ENCODE peak calls at places on chromosomes 4 and X, in ten cellular contexts. T is lung, I is NCI-H1417, D is Peyer's patch, C is retina, U is esophagus squamous epithelium, Q is choroid plexus epithelial cell, J is GM19239, M is upper lobe of right lung, V is AG20443. E is an unnamed sample.

GRCh38 chrX:67684136-67684535 is 140.3 kb downstream of the AR start:
- DNase-seq in V (no peak), I (no peak), D (no peak), Q (no peak), U (no peak), J (no peak), C (no peak), T (no peak), M (no peak), E (no peak)

GRCh38 chrX:20742106-20742505 is 475.4 kb upstream of the RPS6KA3 start:
- DNase-seq in U (no peak), M (no peak), T (no peak), I (no peak), D (no peak), Q (no peak), V (peak; percentile 40), J (no peak), C (no peak), E (no peak)

GRCh38 chr4:2898001-2898400 is 54.4 kb downstream of the ADD1 start:
- DNase-seq in Q (no peak), V (no peak), J (no peak), C (no peak), M (no peak), T (no peak), U (no peak), I (no peak), D (no peak), E (no peak)

GRCh38 chrX:17559728-17560379 is 177.4 kb upstream of the SCML1 start:
- DNase-seq in J (no peak), C (no peak), Q (peak; percentile 89), D (no peak), T (no peak), U (no peak), M (no peak), I (no peak), V (peak; percentile 66), E (no peak)

GRCh38 chrX:113260474-113260873 is 419.8 kb upstream of the AMOT start:
- DNase-seq in M (no peak), Q (no peak), U (no peak), V (no peak), C (no peak), T (no peak), D (no peak), J (no peak), I (no peak), E (no peak)

GRCh38 chr4:66639361-66639760 is 905.9 kb downstream of the CENPC start:
- DNase-seq in J (no peak), U (no peak), C (no peak), T (no peak), D (no peak), V (no peak), M (no peak), Q (peak; percentile 19), I (no peak), E (no peak)

GRCh38 chr4:38062894-38063168 is 102.6 kb downstream of the PTTG2 start:
- DNase-seq in V (no peak), D (peak; percentile 57), I (no peak), J (no peak), M (no peak), C (no peak), U (no peak), T (no peak), Q (peak; percentile 20), E (no peak)

GRCh38 chr4:55398461-55398860 is 2.7 kb downstream of the TMEM165 start:
- DNase-seq in Q (peak; percentile 48), C (no peak), M (no peak), V (no peak), T (no peak), I (no peak), D (no peak), J (no peak), U (no peak), E (no peak)

GRCh38 chr4:189021831-189022230 is 882.6 kb downstream of the TRIML1 start:
- DNase-seq in C (no peak), M (no peak), I (no peak), J (no peak), D (no peak), T (no peak), U (no peak), V (no peak), Q (no peak), E (no peak)

GRCh38 chrX:12065251-12065650 is 73.0 kb upstream of the FRMPD4 start:
- DNase-seq in J (no peak), T (no peak), D (no peak), V (peak; percentile 27), U (no peak), M (no peak), Q (peak; percentile 35), C (peak; percentile 7), I (no peak), E (no peak)

GRCh38 chr4:110087116-110087708 is 111.2 kb downstream of the ELOVL6 start:
- DNase-seq in I (peak; percentile 21), M (no peak), Q (peak; percentile 84), J (no peak), U (no peak), D (no peak), T (no peak), C (no peak), V (peak; percentile 36), E (no peak)